ENCODE peak calls at places on chromosomes 7 and 10, in ten cellular contexts. G, S, J, V, F, H, E, X, Q and I are unnamed samples.

GRCh38 chr10:62153191-62153590 is 115.5 kb downstream of the RTKN2 start:
- DNase-seq in G (no peak), S (no peak), J (no peak), V (no peak), F (no peak), H (no peak), E (no peak), X (no peak), Q (no peak), I (no peak)

GRCh38 chr7:66627876-66628360 is 763 bp upstream of the KCTD7 start:
- DNase-seq in G (no peak), S (no peak), J (no peak), V (no peak), F (no peak), H (no peak), E (no peak), X (no peak), Q (no peak), I (no peak)

GRCh38 chr10:58282615-58283014 is 13.7 kb downstream of the CISD1 start:
- DNase-seq in G (no peak), S (no peak), J (no peak), V (no peak), F (peak; percentile 32), H (no peak), E (no peak), X (no peak), Q (no peak), I (no peak)

GRCh38 chr7:135283959-135284638 is 50.5 kb downstream of the STRA8 start:
- DNase-seq in G (no peak), S (no peak), J (no peak), V (no peak), F (no peak), H (no peak), E (no peak), X (no peak), Q (no peak), I (no peak)

GRCh38 chr7:30079880-30080279 is 51.7 kb downstream of the PLEKHA8 start:
- DNase-seq in G (no peak), S (no peak), J (no peak), V (no peak), F (no peak), H (no peak), E (no peak), X (no peak), Q (no peak), I (no peak)

GRCh38 chr7:120052884-120053382 is 220.0 kb upstream of the KCND2 start:
- DNase-seq in G (peak; percentile 71), S (no peak), J (no peak), V (peak; percentile 76), F (no peak), H (no peak), E (peak; percentile 26), X (peak; percentile 61), Q (no peak), I (no peak)

GRCh38 chr7:40329601-40330153 is 194.9 kb downstream of the SUGCT start:
- DNase-seq in G (no peak), S (peak; percentile 54), J (no peak), V (no peak), F (no peak), H (no peak), E (peak; percentile 70), X (no peak), Q (peak; percentile 53), I (no peak)

GRCh38 chr10:787933-788651 is 98.6 kb upstream of the DIP2C start:
- DNase-seq in G (peak; percentile 40), S (no peak), J (peak; percentile 72), V (peak; percentile 55), F (no peak), H (peak; percentile 82), E (peak; percentile 55), X (peak; percentile 45), Q (no peak), I (no peak)

GRCh38 chr7:143382126-143382790 is 1.1 kb downstream of the ZYX start:
- DNase-seq in G (no peak), S (no peak), J (peak; percentile 66), V (no peak), F (no peak), H (no peak), E (no peak), X (no peak), Q (no peak), I (peak; percentile 73)

GRCh38 chr7:79506481-79506880 is 53.0 kb upstream of the MAGI2 start:
- DNase-seq in G (no peak), S (no peak), J (no peak), V (no peak), F (no peak), H (peak; percentile 62), E (peak; percentile 45), X (no peak), Q (peak; percentile 73), I (no peak)